ENCODE peak calls at places on chromosomes 7 and 10, in nine cellular contexts. W is psoas muscle, E is breast epithelium, T is AG04450, M is choroid plexus epithelial cell, L is brain microvascular endothelial cell, N is PC-3, Y is retinal pigment epithelial cell, F is HL-60. Z is an unnamed sample.

GRCh38 chr7:12431886-12432285 is 28.2 kb upstream of the VWDE start:
- DNase-seq in E (no peak), N (peak), W (no peak), L (peak), M (no peak), Y (no peak), T (no peak), F (no peak), Z (no peak)

GRCh38 chr7:3887071-3887691 is 586.1 kb downstream of the SDK1 start:
- DNase-seq in T (no peak), M (no peak), E (no peak), Y (no peak), L (no peak), N (peak), F (no peak), W (no peak), Z (no peak)

GRCh38 chr10:109737009-109737408 is 186.3 kb downstream of the XPNPEP1 start:
- DNase-seq in F (no peak), T (no peak), Y (no peak), L (no peak), E (no peak), M (no peak), N (no peak), W (no peak), Z (no peak)

GRCh38 chr7:150740053-150740452 is 2.8 kb downstream of the GIMAP5 start:
- DNase-seq in W (no peak), L (no peak), M (no peak), Y (no peak), N (no peak), F (peak), T (no peak), E (no peak), Z (no peak)

GRCh38 chr7:116434820-116435341 is 64.7 kb upstream of the CAV2 start:
- DNase-seq in Y (peak), M (peak), T (peak), E (no peak), F (no peak), N (peak), W (no peak), L (peak), Z (no peak)

GRCh38 chr10:75508814-75509306 is 77.4 kb downstream of the LRMDA start:
- DNase-seq in N (no peak), M (no peak), L (no peak), T (no peak), F (no peak), E (no peak), Y (no peak), W (no peak), Z (no peak)

GRCh38 chr7:157678503-157678902 is 341.7 kb downstream of the DNAJB6 start:
- DNase-seq in T (no peak), W (no peak), N (no peak), F (no peak), E (no peak), Y (no peak), L (no peak), M (peak), Z (no peak)

GRCh38 chr10:123599366-123599849 is 66.7 kb upstream of the GPR26 start:
- DNase-seq in M (no peak), F (no peak), T (no peak), N (no peak), W (no peak), E (no peak), Y (no peak), L (no peak), Z (no peak)

GRCh38 chr7:30348083-30348560 is 63.7 kb downstream of the ZNRF2 start:
- DNase-seq in Y (peak), L (peak), T (peak), M (peak), W (no peak), F (peak), N (peak), E (no peak), Z (peak)

GRCh38 chr7:134890246-134891240 is 95.8 kb upstream of the AGBL3 start:
- DNase-seq in T (no peak), N (no peak), F (no peak), L (peak), E (peak), M (peak), Y (peak), W (no peak), Z (no peak)

GRCh38 chr10:107747851-107748250 is 583.3 kb upstream of the SORCS1 start:
- DNase-seq in E (no peak), Y (peak), L (no peak), F (no peak), M (no peak), N (peak), T (no peak), W (no peak), Z (no peak)

GRCh38 chr10:11145498-11145855 is 127.8 kb downstream of the CELF2 start:
- DNase-seq in T (no peak), N (no peak), W (no peak), E (no peak), L (no peak), Y (no peak), M (peak), F (no peak), Z (no peak)

GRCh38 chr7:46812047-46812672 is 769.8 kb downstream of the TNS3 start:
- DNase-seq in T (no peak), F (no peak), N (no peak), L (no peak), E (no peak), W (no peak), Y (no peak), M (no peak), Z (no peak)

GRCh38 chr10:92265687-92266258 is 25.1 kb downstream of the CPEB3 start:
- DNase-seq in M (no peak), N (no peak), T (no peak), L (no peak), F (no peak), W (no peak), Y (no peak), E (no peak), Z (no peak)

GRCh38 chr10:128124813-128125403 is 1.3 kb downstream of the MKI67 start:
- DNase-seq in N (peak), F (no peak), E (no peak), Y (no peak), M (no peak), L (no peak), W (no peak), T (no peak), Z (no peak)

GRCh38 chr7:140610204-140611165 is 30.1 kb downstream of the DENND2A start:
- DNase-seq in E (no peak), Y (no peak), W (no peak), L (no peak), T (no peak), M (peak), N (peak), F (no peak), Z (no peak)

GRCh38 chr10:85280014-85280413 is 951.6 kb downstream of the CCSER2 start:
- DNase-seq in F (no peak), Y (no peak), L (no peak), T (no peak), W (no peak), E (no peak), M (no peak), N (no peak), Z (no peak)

GRCh38 chr10:98045785-98046389 is 15.5 kb upstream of the CRTAC1 start:
- DNase-seq in E (no peak), N (peak), M (peak), Y (no peak), F (peak), T (peak), W (peak), L (peak), Z (peak)

GRCh38 chr7:25727876-25728275 is 424.1 kb upstream of the NFE2L3 start:
- DNase-seq in F (no peak), Y (no peak), E (no peak), M (no peak), T (no peak), L (no peak), N (no peak), W (no peak), Z (no peak)

GRCh38 chr7:25727446-25727845 is 424.6 kb upstream of the NFE2L3 start:
- DNase-seq in L (no peak), M (peak), Y (no peak), N (no peak), W (no peak), E (no peak), F (no peak), T (no peak), Z (no peak)

GRCh38 chr7:25732771-25733217 is 419.2 kb upstream of the NFE2L3 start:
- DNase-seq in W (no peak), E (no peak), L (no peak), F (no peak), M (no peak), N (no peak), T (no peak), Y (no peak), Z (no peak)

GRCh38 chr7:25731881-25732240 is 420.1 kb upstream of the NFE2L3 start:
- DNase-seq in T (no peak), N (no peak), F (no peak), L (no peak), W (no peak), E (no peak), Y (no peak), M (no peak), Z (no peak)

GRCh38 chr7:25731035-25731880 is 420.7 kb upstream of the NFE2L3 start:
- DNase-seq in F (no peak), Y (no peak), W (no peak), N (no peak), L (no peak), E (no peak), M (peak), T (no peak), Z (no peak)
- H3K4me3 ChIP-seq in F (no peak), Y (no peak), W (no peak), N (no peak), L (no peak), E (no peak), M (no peak), T (no peak), Z (no peak)

GRCh38 chr10:120456143-120456625 is 843 bp upstream of the PLPP4 start:
- DNase-seq in W (no peak), E (no peak), N (no peak), L (no peak), T (no peak), F (no peak), M (no peak), Y (no peak), Z (no peak)

GRCh38 chr10:120459185-120459584 is 2.2 kb downstream of the PLPP4 start:
- DNase-seq in T (no peak), F (no peak), N (no peak), L (no peak), M (no peak), W (no peak), Y (no peak), E (no peak), Z (no peak)

GRCh38 chr10:120456626-120457430 is at the start of gene PLPP4:
- DNase-seq in W (no peak), E (no peak), M (peak), F (no peak), L (peak), N (peak), T (no peak), Y (peak), Z (no peak)

GRCh38 chr10:120458432-120458831 is 1.4 kb downstream of the PLPP4 start:
- DNase-seq in Y (no peak), L (no peak), N (no peak), T (no peak), E (no peak), F (no peak), W (no peak), M (no peak), Z (no peak)

GRCh38 chr10:120457431-120458172 is 575 bp downstream of the PLPP4 start:
- DNase-seq in E (no peak), N (no peak), W (no peak), T (no peak), L (no peak), Y (no peak), F (no peak), M (no peak), Z (no peak)
- H3K4me3 ChIP-seq in E (peak), N (peak), W (peak), T (no peak), L (peak), Y (peak), F (no peak), M (peak), Z (peak)

GRCh38 chr10:101224060-101224909 is 5.0 kb downstream of the LBX1 start:
- DNase-seq in Y (no peak), F (no peak), M (no peak), E (no peak), L (no peak), N (no peak), T (no peak), W (no peak), Z (no peak)
- H3K4me3 ChIP-seq in Y (no peak), F (no peak), M (no peak), E (no peak), L (no peak), N (peak), T (no peak), W (peak), Z (no peak)

GRCh38 chr7:101234636-101235035 is 3.0 kb downstream of the CLDN15 start:
- DNase-seq in T (no peak), Y (no peak), L (no peak), M (no peak), E (no peak), W (no peak), N (no peak), F (no peak), Z (no peak)

GRCh38 chr7:101233907-101234547 is 3.6 kb downstream of the CLDN15 start:
- DNase-seq in L (no peak), M (no peak), T (no peak), Y (no peak), F (no peak), N (no peak), W (no peak), E (no peak), Z (no peak)

GRCh38 chr7:101231644-101232043 is 6.0 kb downstream of the CLDN15 start:
- DNase-seq in F (no peak), N (no peak), Y (no peak), M (no peak), T (no peak), L (no peak), W (no peak), E (no peak), Z (no peak)

GRCh38 chr7:101235050-101235449 is 2.6 kb downstream of the CLDN15 start:
- DNase-seq in F (no peak), T (no peak), L (no peak), Y (no peak), E (no peak), M (no peak), W (no peak), N (no peak), Z (no peak)

DNA sequence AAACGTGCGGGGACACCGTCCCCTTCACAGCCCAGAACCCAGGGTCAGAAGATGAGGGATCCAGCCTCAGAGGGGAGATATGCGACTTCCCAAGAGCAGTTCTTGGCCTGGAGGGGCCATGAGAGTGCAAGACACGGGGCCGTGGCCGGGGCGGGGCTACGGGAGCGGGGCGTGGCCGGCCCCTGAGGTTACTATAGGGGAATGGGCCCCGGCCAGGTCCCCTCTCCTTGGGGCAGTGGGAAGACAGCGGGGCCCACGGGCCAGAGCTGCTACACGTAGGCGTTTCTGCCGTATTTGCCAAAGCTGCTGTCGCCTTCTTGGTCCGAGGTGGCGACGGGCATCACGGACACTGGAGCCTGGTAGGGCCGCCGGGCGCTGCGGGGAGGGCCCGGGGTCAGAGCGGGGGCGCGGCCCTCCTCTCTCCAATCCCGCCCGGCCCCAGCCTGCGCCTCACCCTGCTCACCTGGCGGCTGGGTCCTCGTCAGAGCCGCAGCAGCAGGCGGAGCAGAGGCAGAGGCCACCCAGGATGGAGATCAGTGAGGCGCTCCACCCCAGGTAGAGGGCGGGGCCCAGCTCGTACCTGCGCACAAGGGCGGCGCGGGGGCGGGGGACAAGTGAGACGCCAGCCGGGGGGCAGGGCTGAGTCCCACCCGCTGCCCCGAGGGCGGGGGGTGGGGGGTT is 5.3 kb downstream of the CLDN15 start:
- DNase-seq in N (peak), M (no peak), L (no peak), W (no peak), T (no peak), Y (no peak), E (peak), F (no peak), Z (no peak)
- H3K4me3 ChIP-seq in N (peak), M (peak), L (peak), W (peak), T (no peak), Y (peak), E (peak), F (no peak), Z (peak)

DNA sequence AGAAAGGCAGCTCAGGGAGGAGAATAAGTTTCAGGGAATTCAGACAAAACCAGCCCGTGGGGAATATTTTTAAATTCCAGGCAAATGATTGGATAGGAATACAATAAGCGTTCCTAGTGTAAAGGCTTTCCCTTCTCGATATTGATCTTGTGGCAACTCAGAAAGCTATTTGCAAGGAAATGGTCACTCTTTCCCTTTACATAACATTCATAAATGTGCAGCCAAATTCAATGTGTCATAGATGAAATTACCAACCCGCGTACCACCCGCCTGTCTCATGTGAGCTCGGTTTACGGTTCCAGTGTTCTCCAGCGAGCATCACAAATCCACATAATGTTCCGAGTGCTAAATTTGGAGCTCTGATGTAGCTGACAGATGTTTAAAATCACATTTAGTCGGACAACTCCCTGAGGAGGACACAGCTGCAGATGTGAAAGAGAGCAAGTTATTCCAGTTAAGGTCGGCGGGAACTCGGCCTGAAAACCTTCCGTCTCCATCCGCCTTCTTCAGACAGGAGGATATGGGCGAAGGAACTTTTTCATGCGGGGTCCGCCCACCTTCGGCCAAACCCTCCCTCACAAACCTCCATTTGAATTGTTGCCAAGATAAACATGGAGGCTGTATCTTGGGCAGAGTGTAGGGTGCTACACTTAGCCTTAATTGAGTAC is 327.0 kb downstream of the RNLS start:
- DNase-seq in F (no peak), M (no peak), L (peak), N (no peak), W (peak), E (no peak), Y (no peak), T (no peak), Z (no peak)
- H3K4me3 ChIP-seq in F (no peak), M (no peak), L (peak), N (no peak), W (peak), E (no peak), Y (no peak), T (no peak), Z (no peak)

GRCh38 chr10:103495321-103495720 is 1.8 kb downstream of the NEURL1 start:
- DNase-seq in W (peak), L (no peak), F (no peak), N (no peak), Y (no peak), M (no peak), E (no peak), T (no peak), Z (no peak)
- H3K4me3 ChIP-seq in W (no peak), L (no peak), F (no peak), N (no peak), Y (no peak), M (no peak), E (no peak), T (no peak), Z (no peak)

DNA sequence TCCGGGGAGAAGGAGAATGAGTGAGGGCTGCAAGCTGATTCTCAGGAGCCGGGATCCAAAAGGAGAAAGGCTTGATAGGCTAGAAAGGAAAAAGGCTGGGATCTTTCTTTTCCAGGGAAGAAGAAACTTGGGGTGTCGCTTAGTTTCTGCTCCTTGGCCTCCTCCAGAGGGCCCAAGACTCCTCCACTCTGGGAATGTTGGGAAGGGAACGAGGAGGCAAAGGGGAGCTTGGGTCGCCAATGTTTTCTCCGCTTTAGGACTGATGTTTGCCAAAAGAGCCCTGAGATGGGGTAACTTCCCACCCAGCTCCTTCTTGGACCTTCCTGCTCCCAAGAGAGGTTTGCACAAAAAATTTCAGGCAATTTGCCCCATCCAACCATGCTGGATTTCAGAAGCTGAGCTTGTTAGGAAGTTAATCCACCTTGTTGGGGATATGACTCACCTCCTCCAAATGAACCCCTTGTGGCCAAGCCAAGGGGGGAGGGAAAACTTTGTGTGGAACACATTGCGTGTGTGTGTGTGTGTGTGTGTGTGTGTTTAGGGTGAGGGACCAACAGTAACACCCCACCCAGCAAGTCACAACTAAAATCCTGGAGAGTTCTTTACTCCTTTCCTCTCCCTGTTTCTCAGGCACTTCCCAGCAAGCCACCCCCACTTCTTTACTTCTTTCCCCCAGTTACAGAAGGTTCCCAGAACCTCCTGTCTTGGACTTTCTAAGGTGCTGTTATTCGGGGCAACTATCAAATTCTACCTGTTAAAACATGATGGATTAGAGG is 8.7 kb upstream of the HOXA2 start:
- DNase-seq in T (no peak), M (no peak), Y (no peak), F (no peak), E (no peak), W (peak), N (peak), L (no peak), Z (no peak)
- H3K4me3 ChIP-seq in T (peak), M (no peak), Y (no peak), F (no peak), E (peak), W (peak), N (peak), L (peak), Z (peak)

Z was measured in epithelial cell of proximal tubule.